ENCODE peak calls at places on chromosome 6, in four cellular contexts. A is NCI-H69; T is activated CD4-positive, CD25-positive, alpha-beta regulatory T cell treated with anti-CD3 and anti-CD28 coated beads, Interleukin-2, amount 50 U/mL, for 16 hours; W is small intestine. S is an unnamed sample.

GRCh38 chr6:73585566-73586415 is 65.0 kb upstream of the EEF1A1 start:
- DNase-seq in A (peak; percentile 25), T (peak; percentile 24), W (peak; percentile 88), S (peak; percentile 64)

GRCh38 chr6:111661541-111662041 is 55.9 kb upstream of the TRAF3IP2 start:
- DNase-seq in A (no peak), T (no peak), W (peak; percentile 77), S (no peak)

GRCh38 chr6:33453361-33454008 is 891 bp upstream of the ZBTB9 start:
- DNase-seq in A (peak; percentile 30), T (no peak), W (no peak), S (no peak)

GRCh38 chr6:6560909-6561308 is 27.6 kb upstream of the LY86 start:
- DNase-seq in A (peak; percentile 45), T (no peak), W (no peak), S (no peak)

GRCh38 chr6:150028799-150029198 is 3.5 kb upstream of the RAET1L start:
- DNase-seq in A (peak; percentile 47), T (no peak), W (no peak), S (no peak)

GRCh38 chr6:140183881-140184280 is 809.4 kb upstream of the CITED2 start:
- DNase-seq in A (no peak), T (no peak), W (no peak), S (no peak)

GRCh38 chr6:118709859-118710350 is 58.5 kb upstream of the CEP85L start:
- DNase-seq in A (peak; percentile 41), T (peak; percentile 53), W (peak; percentile 72), S (peak; percentile 70)

GRCh38 chr6:63644668-63645326 is 9.2 kb downstream of the PHF3 start:
- DNase-seq in A (peak; percentile 29), T (no peak), W (no peak), S (peak; percentile 66)

GRCh38 chr6:113120214-113120576 is 737.0 kb upstream of the MARCKS start:
- DNase-seq in A (no peak), T (no peak), W (no peak), S (peak; percentile 94)

GRCh38 chr6:108592371-108593337 is 31.9 kb downstream of the FOXO3 start:
- DNase-seq in A (peak; percentile 67), T (no peak), W (peak; percentile 59), S (peak; percentile 78)

GRCh38 chr6:160122744-160123143 is 1.1 kb downstream of the SLC22A1 start:
- DNase-seq in A (no peak), T (no peak), W (no peak), S (no peak)

GRCh38 chr6:42698217-42698616 is 24.2 kb downstream of the PRPH2 start:
- DNase-seq in A (no peak), T (no peak), W (no peak), S (no peak)

GRCh38 chr6:27814665-27815424 is 97.4 kb downstream of the OR2B2 start:
- DNase-seq in A (peak; percentile 91), T (peak; percentile 68), W (peak; percentile 94), S (peak; percentile 97)

S was measured in epithelial cell of esophagus.